ENCODE peak calls at places on chromosomes 2 and 18, in five cellular contexts. M is AG09309; T is activated CD8-positive, alpha-beta memory T cell treated with anti-CD3 and anti-CD28 coated beads, Interleukin-2, amount 50 U/mL, for 4 hours; K is iPS-NIHi11; R is HL-60. J is an unnamed sample.

GRCh38 chr2:36456227-36456788 is 100.7 kb downstream of the CRIM1 start:
- DNase-seq in R (no peak), T (no peak), M (no peak), K (no peak), J (no peak)

GRCh38 chr2:180540761-180541160 is 439.6 kb upstream of the UBE2E3 start:
- DNase-seq in K (no peak), T (no peak), R (no peak), M (no peak), J (no peak)

GRCh38 chr2:16249269-16250055 is 309.1 kb downstream of the MYCN start:
- DNase-seq in M (no peak), T (no peak), R (no peak), K (peak; percentile 34), J (no peak)

GRCh38 chr2:145006957-145007672 is 487.2 kb upstream of the ZEB2 start:
- DNase-seq in T (no peak), R (no peak), K (no peak), M (peak; percentile 98), J (no peak)

GRCh38 chr18:5970032-5970431 is 74.7 kb upstream of the TMEM200C start:
- DNase-seq in M (no peak), T (no peak), K (no peak), R (no peak), J (no peak)

GRCh38 chr2:77479395-77479794 is 42.8 kb downstream of the LRRTM4 start:
- DNase-seq in K (no peak), R (no peak), T (no peak), M (no peak), J (no peak)

GRCh38 chr2:176085861-176086771 is 2.4 kb upstream of the EVX2 start:
- DNase-seq in K (no peak), T (no peak), R (no peak), M (no peak), J (no peak)

GRCh38 chr18:70366670-70367069 is 77.8 kb downstream of the SOCS6 start:
- DNase-seq in R (no peak), M (no peak), K (no peak), T (no peak), J (no peak)

GRCh38 chr2:68709421-68709911 is 25.1 kb upstream of the ARHGAP25 start:
- DNase-seq in M (no peak), T (no peak), R (no peak), K (peak; percentile 63), J (no peak)

GRCh38 chr2:120388222-120389035 is 42.5 kb downstream of the INHBB start:
- DNase-seq in K (no peak), T (no peak), R (no peak), M (no peak), J (no peak)

GRCh38 chr2:225889452-225889851 is 489.9 kb downstream of the NYAP2 start:
- DNase-seq in M (peak; percentile 85), K (peak; percentile 47), R (no peak), T (no peak), J (no peak)

GRCh38 chr2:53568463-53568862 is 199.1 kb upstream of the CHAC2 start:
- DNase-seq in K (no peak), M (no peak), T (no peak), R (no peak), J (no peak)

GRCh38 chr2:237592425-237592980 is 2.0 kb upstream of the RAB17 start:
- DNase-seq in T (no peak), M (no peak), R (no peak), K (no peak), J (no peak)

GRCh38 chr18:12093520-12094257 is at the start of gene ANKRD62:
- DNase-seq in M (no peak), T (no peak), K (peak; percentile 60), R (no peak), J (no peak)

GRCh38 chr2:70747284-70747683 is 20.7 kb downstream of the ADD2 start:
- DNase-seq in T (no peak), K (no peak), R (no peak), M (no peak), J (no peak)

GRCh38 chr2:7673843-7674242 is 756.6 kb downstream of the RNF144A start:
- DNase-seq in R (no peak), T (no peak), M (peak; percentile 27), K (no peak), J (no peak)

GRCh38 chr2:115549731-115550130 is 1107.3 kb downstream of the DPP10 start:
- DNase-seq in T (no peak), K (no peak), M (no peak), R (no peak), J (no peak)

GRCh38 chr2:188813846-188814245 is 160.3 kb upstream of the COL3A1 start:
- DNase-seq in K (no peak), T (no peak), M (no peak), R (no peak), J (no peak)

GRCh38 chr2:64862623-64863022 is 126.6 kb upstream of the SLC1A4 start:
- DNase-seq in M (no peak), K (no peak), R (no peak), T (no peak), J (no peak)

GRCh38 chr2:88897718-88898117 is 206.2 kb downstream of the RPIA start:
- DNase-seq in T (no peak), R (no peak), K (no peak), M (no peak), J (no peak)

GRCh38 chr2:187541086-187542085 is 12.8 kb downstream of the TFPI start:
- DNase-seq in M (peak; percentile 72), K (no peak), R (no peak), T (no peak), J (no peak)

J was measured in breast epithelium.